ENCODE peak calls at places on chromosomes 6 and 20, in eight cellular contexts. W is AG08396; Q is activated gamma-delta T cell treated with anti-CD3 and anti-CD28 coated beads, Interleukin-2, amount 50 U/mL, for 16 hours; N is activated naive CD8-positive, alpha-beta T cell treated with anti-CD3 and anti-CD28 coated beads, Interleukin-2, amount 50 U/mL, for 24 hours; C is T follicular helper cell; K is GM23248; S is left ventricle myocardium inferior; I is heart left ventricle. X is an unnamed sample.

GRCh38 chr6:33692760-33693158 is 18.7 kb downstream of the UQCC2 start:
- DNase-seq in W (no peak), Q (peak; percentile 47), N (peak; percentile 67), C (peak; percentile 38), K (peak; percentile 79), S (no peak), I (no peak), X (no peak)

GRCh38 chr6:159004592-159004991 is 4.6 kb upstream of the RSPH3 start:
- DNase-seq in W (no peak), Q (no peak), N (no peak), C (no peak), K (no peak), S (no peak), I (no peak), X (no peak)

GRCh38 chr6:35291491-35291890 is 6.1 kb upstream of the DEF6 start:
- DNase-seq in W (no peak), Q (no peak), N (no peak), C (no peak), K (no peak), S (no peak), I (no peak), X (no peak)

GRCh38 chr6:107066697-107067659 is 39.0 kb downstream of the MTRES1 start:
- DNase-seq in W (no peak), Q (no peak), N (peak; percentile 12), C (no peak), K (peak; percentile 10), S (no peak), I (no peak), X (no peak)

GRCh38 chr6:130020106-130020851 is 1.9 kb downstream of the L3MBTL3 start:
- DNase-seq in W (peak; percentile 44), Q (peak; percentile 24), N (peak; percentile 39), C (peak; percentile 29), K (peak; percentile 59), S (peak; percentile 33), I (peak; percentile 31), X (no peak)

GRCh38 chr6:3139090-3139903 is 18.0 kb downstream of the TUBB2A start:
- DNase-seq in W (peak; percentile 85), Q (no peak), N (no peak), C (no peak), K (peak; percentile 81), S (peak; percentile 50), I (peak; percentile 62), X (no peak)

GRCh38 chr20:59515906-59516209 is 88.5 kb upstream of the PHACTR3 start:
- DNase-seq in W (no peak), Q (no peak), N (no peak), C (no peak), K (no peak), S (no peak), I (no peak), X (no peak)

GRCh38 chr6:10429638-10430427 is 15.0 kb upstream of the TFAP2A start:
- DNase-seq in W (no peak), Q (no peak), N (no peak), C (no peak), K (peak; percentile 79), S (no peak), I (no peak), X (peak; percentile 80)

GRCh38 chr6:8743146-8743745 is 307.9 kb upstream of the SLC35B3 start:
- DNase-seq in W (no peak), Q (no peak), N (no peak), C (no peak), K (no peak), S (no peak), I (no peak), X (no peak)

GRCh38 chr20:63536241-63536977 is 767 bp downstream of the PTK6 start:
- DNase-seq in W (peak; percentile 75), Q (no peak), N (no peak), C (no peak), K (peak; percentile 89), S (no peak), I (peak; percentile 26), X (no peak)

GRCh38 chr6:164832410-164832809 is 477.0 kb downstream of the C6orf118 start:
- DNase-seq in W (no peak), Q (no peak), N (no peak), C (no peak), K (no peak), S (no peak), I (no peak), X (no peak)

GRCh38 chr6:158567871-158568401 is 8.0 kb downstream of the TMEM181 start:
- DNase-seq in W (no peak), Q (no peak), N (no peak), C (no peak), K (no peak), S (no peak), I (no peak), X (no peak)

GRCh38 chr6:130158061-130158460 is 64.7 kb downstream of the SAMD3 start:
- DNase-seq in W (no peak), Q (no peak), N (no peak), C (no peak), K (no peak), S (no peak), I (no peak), X (no peak)

GRCh38 chr6:135852775-135853174 is 1.3 kb downstream of the PDE7B start:
- DNase-seq in W (no peak), Q (no peak), N (no peak), C (no peak), K (peak; percentile 33), S (no peak), I (no peak), X (no peak)

GRCh38 chr6:140393665-140394064 is 1019.2 kb upstream of the CITED2 start:
- DNase-seq in W (no peak), Q (no peak), N (no peak), C (no peak), K (peak; percentile 25), S (no peak), I (no peak), X (no peak)

GRCh38 chr6:85465762-85466161 is 15.9 kb downstream of the NT5E start:
- DNase-seq in W (no peak), Q (no peak), N (no peak), C (no peak), K (no peak), S (no peak), I (no peak), X (no peak)

GRCh38 chr6:107707346-107708270 is 116.5 kb downstream of the SCML4 start:
- DNase-seq in W (no peak), Q (no peak), N (no peak), C (no peak), K (no peak), S (no peak), I (no peak), X (no peak)

GRCh38 chr6:47241742-47242482 is 67.8 kb downstream of the TNFRSF21 start:
- DNase-seq in W (no peak), Q (no peak), N (no peak), C (no peak), K (peak; percentile 14), S (no peak), I (peak; percentile 28), X (no peak)